ENCODE peak calls at places on chromosome 3, in eight cellular contexts. B, M, F, U, H, X, P and K are unnamed samples.

GRCh38 chr3:69665026-69665739 is 74.1 kb upstream of the MITF start:
- DNase-seq in U (no peak), M (no peak), B (no peak), X (no peak), P (no peak), F (no peak), H (no peak), K (peak; percentile 58)

GRCh38 chr3:15295506-15295905 is 36.9 kb downstream of the SH3BP5 start:
- DNase-seq in H (no peak), X (no peak), M (no peak), F (no peak), P (no peak), B (no peak), U (no peak), K (no peak)

GRCh38 chr3:18447720-18448119 is 22.6 kb upstream of the SATB1 start:
- DNase-seq in B (no peak), H (no peak), P (no peak), X (no peak), F (no peak), U (no peak), M (no peak), K (no peak)

GRCh38 chr3:168034152-168034928 is 61.4 kb downstream of the GOLIM4 start:
- DNase-seq in M (no peak), P (no peak), F (no peak), H (no peak), U (no peak), B (no peak), X (no peak), K (no peak)

GRCh38 chr3:45507820-45508317 is 86.7 kb upstream of the LIMD1 start:
- DNase-seq in X (peak; percentile 59), B (no peak), M (no peak), F (no peak), U (peak; percentile 48), P (peak; percentile 66), H (no peak), K (no peak)

GRCh38 chr3:8617921-8618320 is 26.7 kb downstream of the SSUH2 start:
- DNase-seq in B (no peak), H (no peak), M (no peak), P (no peak), F (no peak), X (no peak), U (no peak), K (no peak)

GRCh38 chr3:109373933-109374332 is 36.6 kb upstream of the DPPA4 start:
- DNase-seq in M (no peak), F (no peak), P (no peak), B (no peak), X (no peak), H (no peak), U (no peak), K (no peak)

GRCh38 chr3:161163297-161163696 is 57.8 kb upstream of the NMD3 start:
- DNase-seq in X (no peak), U (peak; percentile 17), P (no peak), F (no peak), M (no peak), B (no peak), H (no peak), K (no peak)

GRCh38 chr3:79396595-79396994 is 371.2 kb downstream of the ROBO1 start:
- DNase-seq in X (no peak), H (no peak), B (no peak), F (no peak), U (no peak), P (no peak), M (no peak), K (no peak)

GRCh38 chr3:23824699-23825444 is 19.1 kb downstream of the UBE2E1 start:
- DNase-seq in M (no peak), U (no peak), P (no peak), X (no peak), F (no peak), H (no peak), B (no peak), K (peak; percentile 42)

GRCh38 chr3:51568041-51568440 is 29.5 kb downstream of the RAD54L2 start:
- DNase-seq in P (no peak), H (no peak), U (no peak), X (no peak), B (no peak), F (no peak), M (no peak), K (peak; percentile 8)

GRCh38 chr3:37601832-37602231 is 259.8 kb upstream of the CTDSPL start:
- DNase-seq in U (no peak), X (no peak), H (no peak), B (no peak), F (no peak), M (no peak), P (no peak), K (no peak)

GRCh38 chr3:31341130-31341529 is 191.6 kb upstream of the STT3B start:
- DNase-seq in P (no peak), X (peak; percentile 31), B (no peak), H (no peak), M (no peak), F (no peak), U (no peak), K (peak; percentile 19)

GRCh38 chr3:36543276-36543997 is 163.1 kb downstream of the STAC start:
- DNase-seq in U (no peak), F (no peak), H (no peak), X (no peak), P (no peak), M (no peak), B (no peak), K (no peak)

GRCh38 chr3:30343067-30343831 is 263.2 kb upstream of the TGFBR2 start:
- DNase-seq in P (no peak), U (no peak), B (no peak), X (no peak), F (no peak), M (no peak), H (no peak), K (no peak)

GRCh38 chr3:187165144-187165543 is 25.8 kb upstream of the RPL39L start:
- DNase-seq in B (no peak), M (no peak), F (peak; percentile 4), X (peak; percentile 57), U (no peak), P (no peak), H (peak; percentile 35), K (peak; percentile 26)

GRCh38 chr3:196008387-196008786 is 73.5 kb downstream of the TFRC start:
- DNase-seq in X (no peak), U (no peak), F (no peak), M (no peak), P (no peak), H (no peak), B (no peak), K (no peak)

GRCh38 chr3:127738192-127738840 is 65.6 kb downstream of the ABTB1 start:
- DNase-seq in P (no peak), H (no peak), F (no peak), U (no peak), X (no peak), B (no peak), M (no peak), K (no peak)

GRCh38 chr3:146374146-146374545 is 95.2 kb downstream of the PLSCR2 start:
- DNase-seq in B (no peak), M (no peak), F (no peak), U (no peak), X (no peak), H (no peak), P (no peak), K (no peak)

GRCh38 chr3:76203578-76203977 is 418.2 kb upstream of the ZNF717 start:
- DNase-seq in P (no peak), F (no peak), M (no peak), H (no peak), U (peak; percentile 40), X (no peak), B (no peak), K (no peak)

GRCh38 chr3:46127503-46127902 is 80.6 kb downstream of the CCR1 start:
- DNase-seq in U (no peak), P (no peak), X (no peak), H (no peak), B (no peak), F (no peak), M (no peak), K (no peak)

GRCh38 chr3:49133226-49133951 is 539 bp upstream of the LAMB2 start:
- DNase-seq in U (no peak), X (peak; percentile 87), B (no peak), P (peak; percentile 92), M (no peak), H (no peak), F (no peak), K (peak; percentile 88)

GRCh38 chr3:8500208-8500961 is 1.2 kb upstream of the LMCD1 start:
- DNase-seq in F (no peak), B (no peak), H (no peak), U (no peak), M (no peak), P (no peak), X (no peak), K (peak; percentile 20)

GRCh38 chr3:157572559-157573270 is 69.5 kb upstream of the VEPH1 start:
- DNase-seq in M (no peak), U (peak; percentile 12), H (no peak), X (peak; percentile 49), B (no peak), P (no peak), F (no peak), K (peak; percentile 32)

GRCh38 chr3:71647751-71648150 is 64.2 kb upstream of the FOXP1 start:
- DNase-seq in X (no peak), F (no peak), M (no peak), P (no peak), B (no peak), H (no peak), U (no peak), K (no peak)

GRCh38 chr3:40096561-40097506 is 212.7 kb upstream of the EIF1B start:
- DNase-seq in B (no peak), F (no peak), X (no peak), U (no peak), P (no peak), M (no peak), H (no peak), K (peak; percentile 90)

GRCh38 chr3:14774431-14774830 is 44.3 kb upstream of the FGD5 start:
- DNase-seq in B (no peak), F (no peak), X (no peak), M (no peak), U (no peak), P (no peak), H (no peak), K (no peak)